ENCODE peak calls at places on chromosomes 3 and 15, in nine cellular contexts. J is psoas muscle, T is uterus, W is fibroblast of lung, N is suprapubic skin, A is activated B cell treated with CpG ODN at 0.5 μM for 24 hours, V is upper lobe of right lung, E is GM12865, Q is spleen. K is an unnamed sample.

GRCh38 chr15:25933456-25934158 is 70.5 kb upstream of the ATP10A start:
- DNase-seq in V (peak; percentile 89), A (peak; percentile 24), J (peak; percentile 68), T (peak; percentile 56), N (no peak), W (peak; percentile 78), Q (peak; percentile 83), E (peak; percentile 66), K (peak; percentile 83)

GRCh38 chr3:16482770-16483531 is 30.5 kb downstream of the RFTN1 start:
- DNase-seq in T (no peak), E (peak; percentile 48), A (peak; percentile 45), N (no peak), W (no peak), Q (peak; percentile 88), V (peak; percentile 67), J (no peak), K (peak; percentile 71)

GRCh38 chr3:128083980-128084674 is 31.9 kb downstream of the SEC61A1 start:
- DNase-seq in W (no peak), Q (no peak), J (no peak), N (no peak), E (no peak), A (no peak), V (peak; percentile 26), T (no peak), K (no peak)

GRCh38 chr3:121961283-121961682 is 60.8 kb downstream of the ILDR1 start:
- DNase-seq in T (no peak), N (no peak), E (no peak), V (no peak), W (no peak), J (no peak), A (no peak), Q (no peak), K (no peak)

GRCh38 chr15:29299784-29300183 is 30.2 kb upstream of the NSMCE3 start:
- DNase-seq in Q (no peak), T (no peak), A (no peak), E (no peak), W (no peak), V (no peak), J (no peak), N (no peak), K (no peak)

GRCh38 chr15:35871812-35872211 is 325.8 kb upstream of the DPH6 start:
- DNase-seq in W (no peak), E (no peak), N (no peak), Q (no peak), A (no peak), J (no peak), V (no peak), T (no peak), K (no peak)

GRCh38 chr3:134600685-134601502 is 49.9 kb downstream of the KY start:
- DNase-seq in J (peak; percentile 59), T (peak; percentile 61), V (peak; percentile 85), W (peak; percentile 48), E (peak; percentile 62), N (no peak), Q (peak; percentile 93), A (peak; percentile 30), K (peak; percentile 62)

GRCh38 chr3:69115731-69116130 is 6.7 kb downstream of the LMOD3 start:
- DNase-seq in W (peak; percentile 51), T (no peak), J (no peak), N (no peak), V (no peak), E (no peak), A (no peak), Q (no peak), K (no peak)

GRCh38 chr3:70526966-70527515 is 214.6 kb upstream of the MDFIC2 start:
- DNase-seq in N (no peak), Q (no peak), A (no peak), J (no peak), W (no peak), T (no peak), E (no peak), V (no peak), K (no peak)

DNA sequence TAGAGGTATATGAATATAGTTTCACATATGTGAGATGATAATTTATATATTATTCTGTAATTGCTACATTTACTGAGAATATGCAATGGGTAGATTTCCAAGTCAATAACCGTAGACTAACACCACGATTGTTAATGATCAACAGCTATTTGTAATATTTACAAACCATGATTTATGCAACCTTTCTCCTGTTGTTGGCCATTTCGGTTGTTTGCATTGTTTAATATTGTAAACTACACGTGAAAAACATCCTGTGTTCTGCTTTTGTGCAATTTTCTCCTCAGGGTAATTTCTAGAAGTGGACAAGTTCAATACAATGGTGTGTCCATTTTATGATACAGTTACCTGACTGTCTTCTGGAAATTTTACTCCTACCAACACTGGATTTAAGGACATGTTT is 29.3 kb upstream of the RAB11A start:
- DNase-seq in A (no peak), N (no peak), J (no peak), W (no peak), V (no peak), T (no peak), Q (no peak), E (no peak), K (no peak)
- TF ChIP-seq CTCF in A (no peak), N (no peak), J (no peak), W (no peak), V (no peak), T (no peak), Q (no peak), E (no peak), K (no peak)

GRCh38 chr15:94844533-94845390 is 613.4 kb downstream of the MCTP2 start:
- DNase-seq in T (peak; percentile 57), W (peak; percentile 59), N (no peak), E (no peak), A (no peak), J (peak; percentile 53), Q (peak; percentile 88), V (peak; percentile 87), K (peak; percentile 14)
- TF ChIP-seq CTCF in T (no peak), W (no peak), N (no peak), E (no peak), A (no peak), J (no peak), Q (peak; percentile 6), V (peak; percentile 25), K (no peak)

GRCh38 chr3:41717591-41718093 is 244.3 kb downstream of the ULK4 start:
- DNase-seq in Q (no peak), N (no peak), E (no peak), A (no peak), J (no peak), W (no peak), V (no peak), T (no peak), K (no peak)

GRCh38 chr3:41710646-41711388 is 251.1 kb downstream of the ULK4 start:
- DNase-seq in T (no peak), E (no peak), Q (no peak), A (no peak), N (no peak), J (no peak), V (no peak), W (peak; percentile 92), K (no peak)

GRCh38 chr3:41715376-41715775 is 246.5 kb downstream of the ULK4 start:
- DNase-seq in Q (no peak), T (no peak), A (no peak), J (no peak), E (no peak), N (no peak), W (peak; percentile 25), V (no peak), K (no peak)

GRCh38 chr3:41711656-41712055 is 250.2 kb downstream of the ULK4 start:
- DNase-seq in A (no peak), W (peak; percentile 70), T (no peak), Q (no peak), E (peak; percentile 30), N (no peak), J (no peak), V (no peak), K (no peak)

DNA sequence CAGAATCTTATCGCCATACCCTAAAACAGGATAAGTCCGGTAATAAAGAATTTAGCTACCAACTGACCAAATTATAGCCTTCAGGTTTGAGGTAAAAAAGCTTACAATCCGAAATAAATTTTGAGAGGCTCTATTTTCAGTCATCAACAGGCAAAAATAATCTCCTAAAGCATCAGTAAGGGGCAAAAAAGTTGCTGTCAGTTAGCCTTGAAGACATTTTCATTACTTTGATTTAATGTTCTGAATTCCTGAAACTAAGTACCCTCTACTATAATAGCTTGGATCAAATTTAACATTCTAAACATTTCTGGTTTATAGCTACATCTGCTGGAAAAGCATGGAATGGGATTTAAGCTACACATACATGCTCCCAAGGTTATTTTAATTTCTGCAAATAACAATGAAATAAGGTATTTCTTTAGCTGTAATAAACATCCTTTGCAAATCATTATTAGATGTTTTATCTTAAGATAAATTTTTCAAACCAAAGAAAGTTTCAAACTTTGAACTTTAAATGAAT is 245.5 kb downstream of the ULK4 start:
- DNase-seq in A (no peak), Q (no peak), N (no peak), W (peak; percentile 8), T (no peak), V (no peak), J (no peak), E (no peak), K (no peak)
- TF ChIP-seq CTCF in A (no peak), Q (no peak), N (no peak), W (peak; percentile 16), T (peak; percentile 39), V (peak; percentile 40), J (no peak), E (no peak), K (no peak)

GRCh38 chr3:129321887-129322286 is 43.2 kb downstream of the HMCES start:
- DNase-seq in A (no peak), J (no peak), N (no peak), W (no peak), E (no peak), Q (no peak), T (no peak), V (no peak), K (no peak)

GRCh38 chr3:129324855-129325254 is 46.2 kb downstream of the HMCES start:
- DNase-seq in E (no peak), A (no peak), W (no peak), Q (peak; percentile 41), J (no peak), T (no peak), N (no peak), V (no peak), K (no peak)

GRCh38 chr3:129325383-129325782 is 46.7 kb downstream of the HMCES start:
- DNase-seq in N (no peak), T (no peak), Q (peak; percentile 34), W (no peak), J (no peak), V (no peak), E (no peak), A (no peak), K (no peak)

GRCh38 chr3:129326138-129326537 is 47.5 kb downstream of the HMCES start:
- DNase-seq in N (no peak), W (no peak), E (no peak), A (no peak), J (no peak), Q (peak; percentile 41), V (no peak), T (no peak), K (no peak)

DNA sequence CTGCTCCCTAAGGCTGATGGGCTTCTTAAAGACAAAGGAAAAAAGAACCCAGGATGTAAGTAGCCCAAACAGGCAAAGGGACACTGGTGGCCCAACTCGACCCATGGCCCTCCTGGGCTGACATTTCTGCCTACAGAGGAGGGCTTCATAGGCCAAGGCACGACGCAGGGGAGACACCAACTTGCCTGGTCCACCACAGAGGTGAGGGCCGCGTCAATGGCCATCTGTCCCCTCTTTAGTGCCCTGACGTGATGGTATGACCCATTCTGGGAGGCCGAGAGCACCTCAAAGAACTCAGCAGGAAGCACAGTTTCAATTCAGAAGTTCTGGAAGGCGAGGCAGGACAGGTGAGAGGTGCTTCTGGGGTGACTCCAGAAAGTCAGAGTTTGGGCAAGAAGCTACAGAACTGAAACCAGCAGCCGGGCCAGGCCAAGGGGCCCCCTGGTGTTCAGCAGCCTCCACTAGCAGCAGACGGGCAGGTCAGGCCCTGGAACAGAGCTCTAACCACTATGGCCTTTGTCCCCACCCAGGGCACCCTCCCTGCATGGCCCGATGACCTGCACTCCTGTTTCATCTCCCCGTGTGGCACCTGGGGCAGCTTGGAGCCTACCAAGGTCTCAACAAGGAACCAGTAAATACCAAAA is 45.1 kb downstream of the HMCES start:
- DNase-seq in Q (peak; percentile 83), N (no peak), E (peak; percentile 73), W (no peak), A (no peak), J (no peak), T (no peak), V (no peak), K (no peak)
- TF ChIP-seq CTCF in Q (no peak), N (no peak), E (peak; percentile 57), W (no peak), A (no peak), J (no peak), T (no peak), V (peak; percentile 17), K (no peak)

K was measured in activated CD8-positive, alpha-beta T cell treated with anti-CD3 and anti-CD28 coated beads for 36 hours.